ENCODE peak calls at places on chromosome 21, in five cellular contexts. One of them, this sample, is unnamed.

GRCh38 chr21:16046625-16047340 is 317.0 kb downstream of the USP25 start:
- DNase-seq in B cell: no peak
- DNase-seq in GM13976: no peak
- DNase-seq in suprapubic skin: no peak
- DNase-seq in OCI-LY7: no peak
- DNase-seq in this sample: no peak

GRCh38 chr21:20451051-20451450 is 547.2 kb upstream of the NCAM2 start:
- DNase-seq in B cell: no peak
- DNase-seq in GM13976: no peak
- DNase-seq in suprapubic skin: no peak
- DNase-seq in OCI-LY7: no peak
- DNase-seq in this sample: no peak

GRCh38 chr21:36661511-36662309 is 37.2 kb upstream of the SIM2 start:
- DNase-seq in B cell: no peak
- DNase-seq in GM13976: no peak
- DNase-seq in suprapubic skin: no peak
- DNase-seq in OCI-LY7: no peak
- DNase-seq in this sample: peak

GRCh38 chr21:16455978-16456377 is 726.2 kb downstream of the USP25 start:
- DNase-seq in B cell: no peak
- DNase-seq in GM13976: no peak
- DNase-seq in suprapubic skin: no peak
- DNase-seq in OCI-LY7: no peak
- DNase-seq in this sample: no peak

GRCh38 chr21:36603221-36603620 is 95.7 kb upstream of the SIM2 start:
- DNase-seq in B cell: no peak
- DNase-seq in GM13976: no peak
- DNase-seq in suprapubic skin: no peak
- DNase-seq in OCI-LY7: no peak
- DNase-seq in this sample: no peak

GRCh38 chr21:15809818-15810217 is 80.0 kb downstream of the USP25 start:
- DNase-seq in B cell: no peak
- DNase-seq in GM13976: no peak
- DNase-seq in suprapubic skin: no peak
- DNase-seq in OCI-LY7: no peak
- DNase-seq in this sample: no peak

GRCh38 chr21:21367583-21367982 is 369.4 kb downstream of the NCAM2 start:
- DNase-seq in B cell: no peak
- DNase-seq in GM13976: no peak
- DNase-seq in suprapubic skin: no peak
- DNase-seq in OCI-LY7: no peak
- DNase-seq in this sample: no peak

GRCh38 chr21:34029724-34030528 is 43.5 kb upstream of the MRPS6 start:
- DNase-seq in B cell: peak
- DNase-seq in GM13976: peak
- DNase-seq in suprapubic skin: no peak
- DNase-seq in OCI-LY7: peak
- DNase-seq in this sample: peak

GRCh38 chr21:44710294-44710665 is 1.1 kb downstream of the TSPEAR start:
- DNase-seq in B cell: no peak
- DNase-seq in GM13976: no peak
- DNase-seq in suprapubic skin: peak
- DNase-seq in OCI-LY7: no peak
- DNase-seq in this sample: no peak

GRCh38 chr21:26587621-26588260 is 14.7 kb upstream of the CYYR1 start:
- DNase-seq in B cell: no peak
- DNase-seq in GM13976: no peak
- DNase-seq in suprapubic skin: no peak
- DNase-seq in OCI-LY7: no peak
- DNase-seq in this sample: no peak

GRCh38 chr21:38171723-38172344 is 85.0 kb upstream of the KCNJ15 start:
- DNase-seq in B cell: no peak
- DNase-seq in GM13976: no peak
- DNase-seq in suprapubic skin: no peak
- DNase-seq in OCI-LY7: no peak
- DNase-seq in this sample: peak

GRCh38 chr21:36747815-36748381 is 49.0 kb downstream of the SIM2 start:
- DNase-seq in B cell: no peak
- DNase-seq in GM13976: peak
- DNase-seq in suprapubic skin: no peak
- DNase-seq in OCI-LY7: no peak
- DNase-seq in this sample: peak

GRCh38 chr21:38900499-38900898 is 94.8 kb downstream of the ETS2 start:
- DNase-seq in B cell: no peak
- DNase-seq in GM13976: no peak
- DNase-seq in suprapubic skin: no peak
- DNase-seq in OCI-LY7: no peak
- DNase-seq in this sample: no peak

GRCh38 chr21:35316933-35317332 is 267.8 kb upstream of the RUNX1 start:
- DNase-seq in B cell: no peak
- DNase-seq in GM13976: no peak
- DNase-seq in suprapubic skin: no peak
- DNase-seq in OCI-LY7: no peak
- DNase-seq in this sample: no peak

GRCh38 chr21:38269567-38269917 is 12.8 kb downstream of the KCNJ15 start:
- DNase-seq in B cell: no peak
- DNase-seq in GM13976: peak
- DNase-seq in suprapubic skin: no peak
- DNase-seq in OCI-LY7: no peak
- DNase-seq in this sample: no peak

GRCh38 chr21:26814374-26814773 is 30.8 kb downstream of the ADAMTS1 start:
- DNase-seq in B cell: no peak
- DNase-seq in GM13976: no peak
- DNase-seq in suprapubic skin: no peak
- DNase-seq in OCI-LY7: no peak
- DNase-seq in this sample: no peak

GRCh38 chr21:38661296-38662223 is 144.2 kb upstream of the ETS2 start:
- DNase-seq in B cell: no peak
- DNase-seq in GM13976: peak
- DNase-seq in suprapubic skin: no peak
- DNase-seq in OCI-LY7: no peak
- DNase-seq in this sample: peak

GRCh38 chr21:27201197-27201596 is 234.3 kb upstream of the ADAMTS5 start:
- DNase-seq in B cell: no peak
- DNase-seq in GM13976: no peak
- DNase-seq in suprapubic skin: no peak
- DNase-seq in OCI-LY7: no peak
- DNase-seq in this sample: no peak

GRCh38 chr21:36783612-36784383 is 84.9 kb downstream of the SIM2 start:
- DNase-seq in B cell: no peak
- DNase-seq in GM13976: no peak
- DNase-seq in suprapubic skin: no peak
- DNase-seq in OCI-LY7: no peak
- DNase-seq in this sample: no peak

GRCh38 chr21:27571706-27572105 is 604.8 kb upstream of the ADAMTS5 start:
- DNase-seq in B cell: no peak
- DNase-seq in GM13976: no peak
- DNase-seq in suprapubic skin: no peak
- DNase-seq in OCI-LY7: no peak
- DNase-seq in this sample: no peak

DNA sequence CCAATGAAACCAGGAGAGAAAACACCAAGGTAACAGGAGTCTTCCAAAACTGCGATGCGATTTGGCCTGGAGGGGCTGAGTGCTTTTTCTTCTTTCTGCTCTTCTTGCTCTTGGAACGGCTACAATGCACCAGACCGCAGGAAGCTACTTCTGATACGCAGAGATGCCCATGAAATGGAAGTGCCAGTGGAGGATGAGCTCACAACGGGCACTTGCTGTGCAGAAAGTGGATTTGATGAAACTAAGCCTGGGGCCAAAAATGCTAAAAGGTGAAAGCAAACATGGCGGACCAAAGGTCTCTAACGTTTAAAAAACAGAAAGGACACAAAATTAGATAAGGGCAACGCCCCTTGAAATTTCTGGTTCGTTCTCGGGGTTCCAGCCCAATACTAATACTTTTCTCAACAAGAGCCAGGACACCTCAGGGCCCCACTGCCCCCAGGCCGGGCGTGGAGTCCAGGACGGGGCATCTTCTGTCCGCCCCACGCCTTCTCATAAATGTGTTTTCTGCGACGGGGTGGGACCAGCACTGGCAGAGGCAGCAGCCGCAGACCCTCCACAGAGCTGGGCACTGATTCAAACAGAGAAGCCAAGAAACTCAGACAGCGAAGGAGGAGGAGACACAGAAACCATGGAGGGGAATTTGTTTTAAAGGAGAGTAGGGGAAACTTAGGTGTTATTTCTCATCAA is 101.3 kb downstream of the CRYAA start:
- DNase-seq in B cell: no peak
- DNase-seq in GM13976: no peak
- DNase-seq in suprapubic skin: no peak
- DNase-seq in OCI-LY7: no peak
- DNase-seq in this sample: no peak
- TF ChIP-seq CTCF in B cell: no peak
- TF ChIP-seq CTCF in GM13976: no peak
- TF ChIP-seq CTCF in suprapubic skin: no peak
- TF ChIP-seq CTCF in OCI-LY7: no peak
- TF ChIP-seq CTCF in this sample: no peak

GRCh38 chr21:40840441-40840840 is 6.5 kb downstream of the DSCAM start:
- DNase-seq in B cell: no peak
- DNase-seq in GM13976: no peak
- DNase-seq in suprapubic skin: no peak
- DNase-seq in OCI-LY7: no peak
- DNase-seq in this sample: no peak

GRCh38 chr21:40839551-40839950 is 7.4 kb downstream of the DSCAM start:
- DNase-seq in B cell: no peak
- DNase-seq in GM13976: no peak
- DNase-seq in suprapubic skin: no peak
- DNase-seq in OCI-LY7: no peak
- DNase-seq in this sample: no peak

GRCh38 chr21:40841524-40842196 is 5.3 kb downstream of the DSCAM start:
- DNase-seq in B cell: no peak
- DNase-seq in GM13976: no peak
- DNase-seq in suprapubic skin: no peak
- DNase-seq in OCI-LY7: no peak
- DNase-seq in this sample: peak

GRCh38 chr21:40844935-40845334 is 2.0 kb downstream of the DSCAM start:
- DNase-seq in B cell: no peak
- DNase-seq in GM13976: no peak
- DNase-seq in suprapubic skin: no peak
- DNase-seq in OCI-LY7: no peak
- DNase-seq in this sample: no peak

GRCh38 chr21:40842197-40842552 is 4.8 kb downstream of the DSCAM start:
- DNase-seq in B cell: no peak
- DNase-seq in GM13976: no peak
- DNase-seq in suprapubic skin: no peak
- DNase-seq in OCI-LY7: no peak
- DNase-seq in this sample: no peak
- TF ChIP-seq CTCF in B cell: no peak
- TF ChIP-seq CTCF in GM13976: no peak
- TF ChIP-seq CTCF in suprapubic skin: peak
- TF ChIP-seq CTCF in OCI-LY7: no peak
- TF ChIP-seq CTCF in this sample: no peak

GRCh38 chr21:28754127-28754611 is 238.5 kb downstream of the LTN1 start:
- DNase-seq in B cell: no peak
- DNase-seq in GM13976: no peak
- DNase-seq in suprapubic skin: no peak
- DNase-seq in OCI-LY7: no peak
- DNase-seq in this sample: no peak
- TF ChIP-seq CTCF in B cell: no peak
- TF ChIP-seq CTCF in GM13976: no peak
- TF ChIP-seq CTCF in suprapubic skin: no peak
- TF ChIP-seq CTCF in OCI-LY7: no peak
- TF ChIP-seq CTCF in this sample: no peak

GRCh38 chr21:25039461-25040380 is 567.6 kb downstream of the MRPL39 start:
- DNase-seq in B cell: no peak
- DNase-seq in GM13976: no peak
- DNase-seq in suprapubic skin: no peak
- DNase-seq in OCI-LY7: no peak
- DNase-seq in this sample: no peak
- TF ChIP-seq CTCF in B cell: peak
- TF ChIP-seq CTCF in GM13976: peak
- TF ChIP-seq CTCF in suprapubic skin: peak
- TF ChIP-seq CTCF in OCI-LY7: no peak
- TF ChIP-seq CTCF in this sample: no peak

GRCh38 chr21:42827588-42827987 is 51.8 kb downstream of the WDR4 start:
- DNase-seq in B cell: no peak
- DNase-seq in GM13976: no peak
- DNase-seq in suprapubic skin: no peak
- DNase-seq in OCI-LY7: no peak
- DNase-seq in this sample: no peak

GRCh38 chr21:42829417-42829816 is 49.9 kb downstream of the WDR4 start:
- DNase-seq in B cell: no peak
- DNase-seq in GM13976: no peak
- DNase-seq in suprapubic skin: no peak
- DNase-seq in OCI-LY7: no peak
- DNase-seq in this sample: no peak

GRCh38 chr21:42829954-42830353 is 49.4 kb downstream of the WDR4 start:
- DNase-seq in B cell: no peak
- DNase-seq in GM13976: peak
- DNase-seq in suprapubic skin: peak
- DNase-seq in OCI-LY7: no peak
- DNase-seq in this sample: no peak

GRCh38 chr21:42833439-42833815 is 45.9 kb downstream of the WDR4 start:
- DNase-seq in B cell: no peak
- DNase-seq in GM13976: peak
- DNase-seq in suprapubic skin: peak
- DNase-seq in OCI-LY7: peak
- DNase-seq in this sample: peak

GRCh38 chr21:42830456-42831455 is 48.6 kb downstream of the WDR4 start:
- DNase-seq in B cell: no peak
- DNase-seq in GM13976: peak
- DNase-seq in suprapubic skin: peak
- DNase-seq in OCI-LY7: peak
- DNase-seq in this sample: no peak
- TF ChIP-seq CTCF in B cell: peak
- TF ChIP-seq CTCF in GM13976: no peak
- TF ChIP-seq CTCF in suprapubic skin: no peak
- TF ChIP-seq CTCF in OCI-LY7: peak
- TF ChIP-seq CTCF in this sample: no peak

GRCh38 chr21:17947546-17947945 is 128.4 kb upstream of the C21orf91 start:
- DNase-seq in B cell: no peak
- DNase-seq in GM13976: no peak
- DNase-seq in suprapubic skin: no peak
- DNase-seq in OCI-LY7: no peak
- DNase-seq in this sample: no peak
- TF ChIP-seq CTCF in B cell: no peak
- TF ChIP-seq CTCF in GM13976: no peak
- TF ChIP-seq CTCF in suprapubic skin: no peak
- TF ChIP-seq CTCF in OCI-LY7: no peak
- TF ChIP-seq CTCF in this sample: no peak

GRCh38 chr21:31145271-31145801 is 107.1 kb upstream of the KRTAP19-8 start:
- DNase-seq in B cell: no peak
- DNase-seq in GM13976: no peak
- DNase-seq in suprapubic skin: no peak
- DNase-seq in OCI-LY7: no peak
- DNase-seq in this sample: no peak

GRCh38 chr21:31140025-31140424 is 101.7 kb upstream of the KRTAP19-8 start:
- DNase-seq in B cell: no peak
- DNase-seq in GM13976: no peak
- DNase-seq in suprapubic skin: no peak
- DNase-seq in OCI-LY7: no peak
- DNase-seq in this sample: no peak

GRCh38 chr21:31143021-31143420 is 104.7 kb upstream of the KRTAP19-8 start:
- DNase-seq in B cell: no peak
- DNase-seq in GM13976: no peak
- DNase-seq in suprapubic skin: no peak
- DNase-seq in OCI-LY7: no peak
- DNase-seq in this sample: no peak

GRCh38 chr21:31141389-31142021 is 103.2 kb upstream of the KRTAP19-8 start:
- DNase-seq in B cell: no peak
- DNase-seq in GM13976: no peak
- DNase-seq in suprapubic skin: no peak
- DNase-seq in OCI-LY7: no peak
- DNase-seq in this sample: no peak

GRCh38 chr21:31142600-31142999 is 104.3 kb upstream of the KRTAP19-8 start:
- DNase-seq in B cell: no peak
- DNase-seq in GM13976: no peak
- DNase-seq in suprapubic skin: no peak
- DNase-seq in OCI-LY7: peak
- DNase-seq in this sample: peak
- TF ChIP-seq CTCF in B cell: no peak
- TF ChIP-seq CTCF in GM13976: no peak
- TF ChIP-seq CTCF in suprapubic skin: no peak
- TF ChIP-seq CTCF in OCI-LY7: no peak
- TF ChIP-seq CTCF in this sample: no peak